ENCODE peak calls at places on chromosome 16, in ten cellular contexts. Y is Peyer's patch, U is IMR-90, S is esophagus squamous epithelium, P is uterus, C is gastrocnemius medialis, X is heart left ventricle, A is H1, H is vagina, Q is sigmoid colon. I is an unnamed sample.

GRCh38 chr16:23511731-23512130 is 1.4 kb upstream of the GGA2 start:
- DNase-seq in Q (no peak), S (no peak), Y (no peak), C (no peak), X (no peak), P (no peak), H (no peak), A (no peak), U (no peak), I (no peak)

GRCh38 chr16:15837761-15838160 is 19.1 kb downstream of the MYH11 start:
- DNase-seq in C (no peak), U (no peak), P (no peak), Y (no peak), X (no peak), S (no peak), H (no peak), Q (peak; percentile 42), A (no peak), I (no peak)

GRCh38 chr16:4500283-4500682 is 24.1 kb downstream of the HMOX2 start:
- DNase-seq in A (no peak), Q (no peak), Y (no peak), C (peak; percentile 70), H (no peak), P (no peak), U (peak; percentile 88), S (no peak), X (no peak), I (no peak)

GRCh38 chr16:14559809-14560227 is 70.2 kb downstream of the PARN start:
- DNase-seq in P (no peak), H (no peak), S (no peak), C (peak; percentile 53), Y (no peak), A (no peak), X (no peak), Q (no peak), U (no peak), I (no peak)

GRCh38 chr16:31145398-31145990 is 4.4 kb downstream of the PRSS36 start:
- DNase-seq in P (no peak), X (no peak), A (no peak), Y (no peak), C (no peak), U (no peak), H (no peak), S (no peak), Q (no peak), I (no peak)

GRCh38 chr16:57374067-57374534 is 1.8 kb downstream of the CX3CL1 start:
- DNase-seq in Y (no peak), P (peak; percentile 60), A (no peak), Q (peak; percentile 77), C (no peak), H (no peak), U (peak; percentile 62), X (no peak), S (no peak), I (no peak)

GRCh38 chr16:65889533-65889966 is 476.9 kb upstream of the CDH5 start:
- DNase-seq in P (no peak), X (no peak), A (no peak), H (no peak), U (peak; percentile 7), S (no peak), Q (no peak), Y (no peak), C (no peak), I (no peak)

GRCh38 chr16:11303405-11304138 is 22.4 kb upstream of the PRM1 start:
- DNase-seq in H (no peak), C (no peak), Q (no peak), U (no peak), S (no peak), P (no peak), X (no peak), A (no peak), Y (no peak), I (peak; percentile 41)

GRCh38 chr16:2497116-2497630 is 16.6 kb upstream of the ATP6V0C start:
- DNase-seq in X (peak; percentile 79), U (no peak), H (no peak), Y (no peak), Q (no peak), C (peak; percentile 81), P (no peak), A (no peak), S (no peak), I (no peak)

GRCh38 chr16:2498531-2499253 is 15.1 kb upstream of the ATP6V0C start:
- DNase-seq in H (no peak), C (peak; percentile 59), U (no peak), Y (no peak), X (no peak), P (no peak), A (no peak), Q (no peak), S (no peak), I (peak; percentile 95)

GRCh38 chr16:2497641-2498040 is 16.1 kb upstream of the ATP6V0C start:
- DNase-seq in A (no peak), Q (no peak), C (no peak), H (no peak), S (no peak), X (no peak), U (no peak), P (no peak), Y (no peak), I (no peak)

GRCh38 chr16:2499454-2499853 is 14.3 kb upstream of the ATP6V0C start:
- DNase-seq in X (no peak), C (no peak), S (no peak), H (no peak), Y (no peak), U (no peak), P (no peak), Q (no peak), A (no peak), I (no peak)

DNA sequence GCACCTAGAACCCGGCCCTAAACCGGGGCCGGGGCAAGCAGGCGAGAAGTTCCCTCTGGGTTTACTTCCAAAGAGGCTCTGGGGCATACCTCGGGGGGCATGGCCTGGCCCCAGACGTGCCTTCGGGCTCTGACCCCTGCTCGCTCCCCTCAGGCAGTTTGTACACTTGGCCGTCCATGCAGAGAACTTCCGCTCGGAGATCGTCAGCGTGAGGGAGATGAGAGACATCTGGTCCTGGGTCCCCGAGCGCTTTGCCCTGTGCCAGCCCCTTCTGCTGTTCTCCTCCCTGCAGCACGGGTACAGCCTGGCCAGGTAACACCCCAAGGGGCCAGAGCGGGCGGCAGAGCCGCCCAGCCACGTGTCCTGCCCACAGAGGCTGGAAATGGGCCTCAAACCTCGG is 15.7 kb upstream of the ATP6V0C start:
- DNase-seq in Q (no peak), Y (no peak), A (no peak), X (no peak), S (no peak), P (no peak), H (no peak), U (no peak), C (no peak), I (no peak)
- H3K27ac ChIP-seq in Q (no peak overlapping the region), Y (no peak overlapping the region), A (no peak overlapping the region), X (peak overlapping the region; percentile 22), S (no peak overlapping the region), P (no peak overlapping the region), H (no peak overlapping the region), U (no peak overlapping the region), C (no peak overlapping the region), I (peak overlapping the region; percentile 52)

GRCh38 chr16:81532491-81533174 is 88.0 kb downstream of the CMIP start:
- DNase-seq in H (no peak), P (no peak), S (no peak), Q (no peak), Y (peak; percentile 85), A (no peak), U (no peak), C (no peak), X (no peak), I (no peak)

GRCh38 chr16:81528258-81528657 is 83.7 kb downstream of the CMIP start:
- DNase-seq in Y (no peak), A (no peak), P (no peak), H (no peak), X (no peak), Q (no peak), U (no peak), S (no peak), C (no peak), I (no peak)

GRCh38 chr16:81530814-81531213 is 86.2 kb downstream of the CMIP start:
- DNase-seq in Y (no peak), Q (no peak), S (no peak), H (no peak), P (no peak), A (no peak), U (no peak), C (no peak), X (no peak), I (no peak)

GRCh38 chr16:81531415-81531814 is 86.8 kb downstream of the CMIP start:
- DNase-seq in H (no peak), Y (peak; percentile 84), X (no peak), S (no peak), A (no peak), C (no peak), U (no peak), Q (no peak), P (no peak), I (peak; percentile 72)

GRCh38 chr16:81530296-81530721 is 85.7 kb downstream of the CMIP start:
- DNase-seq in S (no peak), Y (no peak), A (no peak), H (no peak), C (no peak), U (no peak), Q (no peak), X (no peak), P (no peak), I (peak; percentile 63)
- TF ChIP-seq POLR2A in S (no peak), Y (no peak), A (no peak), H (no peak), C (no peak), U (no peak), Q (no peak), X (no peak), P (no peak), I (no peak)

GRCh38 chr16:27405546-27406451 is 3.8 kb downstream of the IL21R start:
- DNase-seq in H (peak; percentile 93), X (no peak), C (no peak), Q (no peak), P (no peak), A (no peak), U (peak; percentile 17), Y (no peak), S (no peak), I (no peak)
- H3K4me3 ChIP-seq in H (no peak overlapping the region), X (peak overlapping the region; percentile 61), C (no peak overlapping the region), Q (no peak overlapping the region), P (no peak overlapping the region), A (no peak overlapping the region), U (no peak overlapping the region), Y (no peak overlapping the region), S (no peak overlapping the region), I (no peak overlapping the region)

GRCh38 chr16:50161950-50162349 is 8.8 kb downstream of the TENT4B start:
- DNase-seq in C (no peak), X (no peak), U (no peak), S (no peak), Y (no peak), Q (no peak), P (no peak), A (no peak), H (no peak), I (no peak)

GRCh38 chr16:50166511-50167500 is 13.7 kb downstream of the TENT4B start:
- DNase-seq in Q (no peak), Y (no peak), U (no peak), P (no peak), C (no peak), H (no peak), S (no peak), A (no peak), X (no peak), I (no peak)

GRCh38 chr16:50167603-50168002 is 14.5 kb downstream of the TENT4B start:
- DNase-seq in Y (no peak), Q (no peak), X (no peak), C (no peak), H (no peak), P (no peak), S (no peak), U (no peak), A (no peak), I (no peak)

GRCh38 chr16:50169555-50170096 is 16.5 kb downstream of the TENT4B start:
- DNase-seq in X (no peak), C (no peak), A (no peak), Y (no peak), U (no peak), H (no peak), P (no peak), S (no peak), Q (no peak), I (no peak)

GRCh38 chr16:50165473-50165872 is 12.4 kb downstream of the TENT4B start:
- DNase-seq in X (no peak), S (no peak), A (no peak), H (no peak), Y (no peak), U (no peak), Q (no peak), C (no peak), P (no peak), I (no peak)
- H3K27ac ChIP-seq in X (no peak overlapping the region), S (no peak overlapping the region), A (no peak overlapping the region), H (no peak overlapping the region), Y (no peak overlapping the region), U (no peak overlapping the region), Q (no peak overlapping the region), C (no peak overlapping the region), P (no peak overlapping the region), I (no peak overlapping the region)

I was measured in breast epithelium.